ENCODE peak calls at places on chromosomes 11 and 22, in five cellular contexts. K, P, W, A and Q are unnamed samples.

GRCh38 chr11:74147199-74147929 is 23.4 kb downstream of the C2CD3 start:
- DNase-seq in P (no peak), K (no peak), W (no peak), A (no peak), Q (no peak)

GRCh38 chr11:66467034-66467659 is 442 bp downstream of the PELI3 start:
- DNase-seq in K (peak; percentile 45), A (no peak), P (no peak), W (peak; percentile 64), Q (no peak)

GRCh38 chr22:33034753-33035152 is 23.4 kb downstream of the SYN3 start:
- DNase-seq in K (no peak), W (no peak), P (no peak), A (peak; percentile 15), Q (no peak)

GRCh38 chr11:134126197-134126822 is 57.4 kb downstream of the JAM3 start:
- DNase-seq in A (no peak), P (peak; percentile 50), W (peak; percentile 28), K (no peak), Q (no peak)

GRCh38 chr11:69667619-69668604 is 7.2 kb downstream of the LTO1 start:
- DNase-seq in W (no peak), A (peak; percentile 38), P (peak; percentile 11), K (no peak), Q (no peak)

GRCh38 chr22:47623740-47624103 is 861.3 kb downstream of the TBC1D22A start:
- DNase-seq in W (no peak), P (no peak), K (no peak), A (no peak), Q (no peak)

GRCh38 chr11:109106201-109106906 is 315.6 kb upstream of the C11orf87 start:
- DNase-seq in A (no peak), P (no peak), K (no peak), W (peak; percentile 58), Q (no peak)

GRCh38 chr11:125671561-125671960 is 9.1 kb downstream of the ACRV1 start:
- DNase-seq in W (no peak), A (no peak), P (no peak), K (no peak), Q (no peak)

GRCh38 chr11:124591430-124591829 is 19.8 kb upstream of the PANX3 start:
- DNase-seq in A (no peak), K (no peak), P (no peak), W (no peak), Q (no peak)

GRCh38 chr11:133338588-133338987 is 193.7 kb downstream of the OPCML start:
- DNase-seq in P (no peak), W (no peak), K (no peak), A (no peak), Q (no peak)

GRCh38 chr11:117426297-117426685 is 98.6 kb downstream of the CEP164 start:
- DNase-seq in W (peak; percentile 91), K (peak; percentile 64), A (no peak), P (peak; percentile 91), Q (peak; percentile 21)

GRCh38 chr22:48739348-48740085 is 1088.2 kb downstream of the BRD1 start:
- DNase-seq in K (no peak), A (peak; percentile 58), W (no peak), P (no peak), Q (no peak)

GRCh38 chr22:49825944-49826602 is 1.6 kb downstream of the BRD1 start:
- DNase-seq in A (no peak), K (peak; percentile 61), P (no peak), W (no peak), Q (no peak)

GRCh38 chr11:72738199-72739141 is 13.7 kb downstream of the ARAP1 start:
- DNase-seq in K (no peak), A (no peak), P (no peak), W (peak; percentile 33), Q (no peak)

GRCh38 chr22:49964493-49965290 is 4.1 kb downstream of the PIM3 start:
- DNase-seq in K (peak; percentile 17), A (peak; percentile 76), P (peak; percentile 10), W (no peak), Q (no peak)

GRCh38 chr11:70194792-70195791 is 8.0 kb upstream of the FADD start:
- DNase-seq in K (no peak), W (no peak), A (no peak), P (no peak), Q (no peak)

GRCh38 chr11:76077575-76078150 is 128.6 kb downstream of the WNT11 start:
- DNase-seq in A (no peak), P (no peak), W (no peak), K (no peak), Q (no peak)
- H3K4me1 ChIP-seq in A (peaks cover 7% of the 10 kb centered on the region), P (peaks cover 27% of the 10 kb centered on the region), W (no peaks in the 10 kb centered on the region), K (peaks cover 4% of the 10 kb centered on the region), Q (no peaks in the 10 kb centered on the region)

GRCh38 chr11:94732617-94733292 is 35.4 kb upstream of the AMOTL1 start:
- DNase-seq in W (no peak), P (no peak), K (no peak), A (no peak), Q (no peak)
- TF ChIP-seq POLR2AphosphoS5 in W (no peak), P (no peak), K (no peak), A (no peak), Q (no peak)

DNA sequence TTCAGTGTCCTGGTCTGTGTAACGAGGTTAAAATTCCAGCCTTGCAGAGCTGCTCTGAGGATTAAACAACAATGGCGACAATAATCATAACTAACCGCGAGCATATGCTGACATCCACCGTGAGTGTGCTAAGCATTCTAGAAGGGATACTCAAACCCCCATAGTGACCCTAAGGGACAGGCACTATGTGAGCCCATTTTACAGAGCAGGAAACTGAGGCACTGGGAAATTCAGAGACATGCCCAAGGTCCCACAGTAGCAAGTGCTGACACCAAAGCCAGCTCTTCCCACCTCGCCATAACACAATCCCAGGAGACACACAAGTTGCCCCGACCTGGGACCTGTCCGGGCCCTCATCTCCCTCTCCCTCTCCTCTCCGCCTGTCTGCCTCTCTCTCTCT is 14.6 kb upstream of the MFNG start:
- DNase-seq in A (no peak), K (no peak), P (no peak), W (no peak), Q (no peak)
- H3K4me1 ChIP-seq in A (peaks cover 49% of the 10 kb centered on the region), K (peaks cover 62% of the 10 kb centered on the region), P (peaks cover 16% of the 10 kb centered on the region), W (peaks cover 9% of the 10 kb centered on the region), Q (peaks cover 82% of the 10 kb centered on the region)

DNA sequence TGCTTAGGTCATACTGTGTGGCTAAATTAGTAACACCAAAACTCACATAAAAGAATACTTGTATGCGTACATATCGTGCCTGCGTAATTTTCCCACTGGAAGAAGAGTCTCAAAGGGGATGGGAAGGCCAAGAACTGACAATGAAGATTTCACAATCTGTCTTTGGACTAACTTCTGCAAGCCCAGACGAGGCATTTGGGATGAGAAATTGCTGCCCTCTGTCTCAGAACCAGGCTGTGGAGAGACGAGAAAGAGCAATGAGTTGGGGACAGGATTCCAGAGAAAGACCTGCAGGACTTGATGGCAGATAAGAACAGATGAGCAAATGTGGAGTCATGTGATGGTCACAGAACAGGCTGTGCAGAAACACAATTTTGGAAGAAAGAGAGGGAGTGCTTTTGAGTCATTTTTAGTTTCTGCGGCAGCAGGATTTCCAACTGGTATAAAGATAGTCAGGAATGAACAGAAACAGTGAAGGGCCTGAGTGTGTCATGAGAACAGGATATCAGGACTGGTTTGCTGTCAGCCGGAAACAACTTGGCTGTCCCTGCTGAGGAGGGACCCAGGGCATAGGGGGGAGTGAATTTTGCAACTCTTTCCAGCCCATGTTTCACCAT is 82.7 kb upstream of the CTSC start:
- DNase-seq in A (no peak), P (no peak), K (no peak), W (no peak), Q (no peak)
- TF ChIP-seq POLR2AphosphoS5 in A (no peak), P (no peak), K (no peak), W (no peak), Q (no peak)

GRCh38 chr11:44562836-44563460 is 2.5 kb upstream of the CD82 start:
- DNase-seq in P (peak; percentile 15), A (no peak), W (no peak), K (no peak), Q (no peak)
- H3K4me1 ChIP-seq in P (peaks cover 17% of the 10 kb centered on the region), A (peaks cover 74% of the 10 kb centered on the region), W (peaks cover 37% of the 10 kb centered on the region), K (peaks cover 26% of the 10 kb centered on the region), Q (peaks cover 21% of the 10 kb centered on the region)

DNA sequence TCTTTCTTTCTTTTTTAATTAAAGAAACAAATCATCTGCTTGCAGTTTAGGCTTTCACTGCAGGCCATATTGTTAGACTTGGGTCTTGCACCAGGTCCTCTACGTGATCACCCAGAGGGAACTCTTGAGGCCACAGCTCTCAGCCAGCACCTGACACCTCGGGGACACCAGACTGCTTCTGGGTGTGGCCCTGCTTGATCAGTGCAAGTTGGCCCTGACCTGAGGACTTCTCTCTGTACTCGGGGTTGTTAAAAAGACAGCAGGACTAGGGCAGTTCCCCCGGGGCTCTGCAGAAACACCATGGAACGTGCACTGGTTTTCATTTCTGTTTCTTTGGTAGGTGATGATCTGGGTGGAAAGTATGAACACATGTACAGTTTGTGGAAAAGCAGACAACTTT is 51.2 kb upstream of the MYO18B start:
- DNase-seq in K (no peak), P (no peak), A (no peak), W (no peak), Q (no peak)
- TF ChIP-seq POLR2AphosphoS5 in K (no peak), P (no peak), A (no peak), W (no peak), Q (no peak)

GRCh38 chr11:126702987-126703386 is 297.6 kb downstream of the KIRREL3 start:
- DNase-seq in A (no peak), K (no peak), P (peak; percentile 65), W (no peak), Q (no peak)

GRCh38 chr11:126700773-126701554 is 299.6 kb downstream of the KIRREL3 start:
- DNase-seq in W (no peak), P (no peak), K (no peak), A (no peak), Q (no peak)

GRCh38 chr11:126701555-126701897 is 299.0 kb downstream of the KIRREL3 start:
- DNase-seq in A (no peak), P (no peak), W (no peak), K (no peak), Q (no peak)

GRCh38 chr11:126703661-126704060 is 296.9 kb downstream of the KIRREL3 start:
- DNase-seq in A (no peak), W (no peak), P (no peak), K (no peak), Q (no peak)

GRCh38 chr11:126702165-126702738 is 298.3 kb downstream of the KIRREL3 start:
- DNase-seq in P (no peak), A (no peak), K (no peak), W (no peak), Q (no peak)
- H3K4me1 ChIP-seq in P (no peaks in the 10 kb centered on the region), A (no peaks in the 10 kb centered on the region), K (no peaks in the 10 kb centered on the region), W (peaks cover 4% of the 10 kb centered on the region), Q (no peaks in the 10 kb centered on the region)

GRCh38 chr22:41403532-41404318 is 22.0 kb downstream of the TEF start:
- DNase-seq in K (peak; percentile 89), W (peak; percentile 95), P (peak; percentile 82), A (peak; percentile 95), Q (peak; percentile 81)
- TF ChIP-seq POLR2AphosphoS5 in K (peak; percentile 62), W (no peak), P (no peak), A (peak; percentile 87), Q (no peak)